ENCODE peak calls at places on chromosomes 6 and 20, in six cellular contexts. H is IMR-90, O is H1, R is neuronal stem cell, Y is mesenchymal stem cell, I is trophoblast cell. C is an unnamed sample.

GRCh38 chr6:83613378-83613777 is 95.5 kb downstream of the SNAP91 start:
- DNase-seq in H (no peak), O (no peak), R (no peak), Y (peak), I (no peak), C (no peak)

GRCh38 chr6:105546748-105547147 is 143.9 kb upstream of the PREP start:
- DNase-seq in H (no peak), O (no peak), R (no peak), Y (no peak), I (no peak), C (no peak)

GRCh38 chr6:44111434-44112417 is 15.5 kb downstream of the MRPL14 start:
- DNase-seq in H (no peak), O (no peak), R (no peak), Y (no peak), I (no peak), C (no peak)

GRCh38 chr6:43773050-43773956 is 3.3 kb downstream of the VEGFA start:
- DNase-seq in H (peak), O (peak), R (no peak), Y (peak), I (peak), C (peak)

GRCh38 chr6:74733830-74734591 is 471.8 kb downstream of the COL12A1 start:
- DNase-seq in H (no peak), O (no peak), R (no peak), Y (peak), I (no peak), C (no peak)

GRCh38 chr20:23391707-23392310 is 29.5 kb downstream of the NAPB start:
- DNase-seq in H (no peak), O (no peak), R (no peak), Y (no peak), I (no peak), C (no peak)

GRCh38 chr20:18404172-18404571 is 62.7 kb downstream of the DZANK1 start:
- DNase-seq in H (no peak), O (no peak), R (no peak), Y (no peak), I (no peak), C (no peak)

GRCh38 chr20:23023621-23024187 is 11.4 kb upstream of the SSTR4 start:
- DNase-seq in H (no peak), O (peak), R (no peak), Y (no peak), I (no peak), C (peak)

GRCh38 chr20:53582574-53583351 is 10.9 kb downstream of the ZNF217 start:
- DNase-seq in H (peak), O (no peak), R (no peak), Y (peak), I (peak), C (no peak)

GRCh38 chr6:56595490-56596122 is 47.1 kb downstream of the DST start:
- DNase-seq in H (peak), O (peak), R (peak), Y (peak), I (peak), C (peak)

GRCh38 chr20:53654932-53655674 is 61.5 kb upstream of the ZNF217 start:
- DNase-seq in H (no peak), O (no peak), R (no peak), Y (peak), I (peak), C (no peak)

GRCh38 chr20:44572551-44573500 is 9.6 kb upstream of the PKIG start:
- DNase-seq in H (peak), O (no peak), R (no peak), Y (peak), I (peak), C (no peak)

GRCh38 chr6:135243871-135244796 is 63.0 kb downstream of the MYB start:
- DNase-seq in H (no peak), O (no peak), R (no peak), Y (no peak), I (peak), C (no peak)

GRCh38 chr20:53739799-53740785 is 146.5 kb upstream of the ZNF217 start:
- DNase-seq in H (peak), O (no peak), R (no peak), Y (peak), I (no peak), C (no peak)

GRCh38 chr6:150755042-150755441 is 110.5 kb upstream of the MTHFD1L start:
- DNase-seq in H (no peak), O (no peak), R (no peak), Y (no peak), I (no peak), C (no peak)

GRCh38 chr6:109867970-109868358 is 110.1 kb upstream of the GPR6 start:
- DNase-seq in H (no peak), O (no peak), R (no peak), Y (peak), I (no peak), C (no peak)

GRCh38 chr6:66825539-66825938 is 1118.5 kb upstream of the EYS start:
- DNase-seq in H (no peak), O (no peak), R (no peak), Y (no peak), I (no peak), C (no peak)

GRCh38 chr20:59585714-59586404 is 18.5 kb upstream of the PHACTR3 start:
- DNase-seq in H (no peak), O (no peak), R (no peak), Y (no peak), I (no peak), C (no peak)

GRCh38 chr20:34704177-34705007 is at the start of gene TP53INP2:
- DNase-seq in H (peak), O (peak), R (peak), Y (peak), I (peak), C (peak)

GRCh38 chr6:120805267-120805666 is 529.0 kb downstream of the TBC1D32 start:
- DNase-seq in H (no peak), O (no peak), R (no peak), Y (peak), I (no peak), C (no peak)

GRCh38 chr6:131999545-132000146 is 48.5 kb upstream of the CCN2 start:
- DNase-seq in H (no peak), O (no peak), R (no peak), Y (no peak), I (no peak), C (no peak)

GRCh38 chr20:38730989-38731737 is 6.9 kb downstream of the SLC32A1 start:
- DNase-seq in H (peak), O (peak), R (peak), Y (peak), I (peak), C (peak)

GRCh38 chr20:37593710-37594109 is 66.0 kb upstream of the BLCAP start:
- DNase-seq in H (no peak), O (no peak), R (no peak), Y (no peak), I (no peak), C (no peak)

GRCh38 chr20:1524004-1524403 is 32.8 kb upstream of the SIRPB2 start:
- DNase-seq in H (no peak), O (no peak), R (no peak), Y (no peak), I (no peak), C (no peak)

GRCh38 chr20:8215516-8215915 is 83.5 kb downstream of the PLCB1 start:
- DNase-seq in H (peak), O (no peak), R (no peak), Y (peak), I (no peak), C (no peak)

GRCh38 chr20:44073675-44074071 is 113.3 kb downstream of the JPH2 start:
- DNase-seq in H (no peak), O (peak), R (no peak), Y (no peak), I (no peak), C (no peak)

GRCh38 chr6:130075879-130076278 is 57.5 kb downstream of the L3MBTL3 start:
- DNase-seq in H (peak), O (no peak), R (no peak), Y (peak), I (no peak), C (no peak)

GRCh38 chr6:84588697-84589080 is 175.7 kb downstream of the TBX18 start:
- DNase-seq in H (no peak), O (no peak), R (no peak), Y (no peak), I (no peak), C (no peak)

GRCh38 chr6:121748376-121748775 is 312.9 kb downstream of the GJA1 start:
- DNase-seq in H (peak), O (no peak), R (no peak), Y (peak), I (no peak), C (no peak)

GRCh38 chr6:119586250-119586882 is 236.8 kb upstream of the MAN1A1 start:
- DNase-seq in H (no peak), O (no peak), R (no peak), Y (no peak), I (no peak), C (no peak)

GRCh38 chr6:119581220-119581619 is 231.7 kb upstream of the MAN1A1 start:
- DNase-seq in H (no peak), O (no peak), R (no peak), Y (no peak), I (no peak), C (no peak)

GRCh38 chr6:119587537-119587936 is 238.0 kb upstream of the MAN1A1 start:
- DNase-seq in H (peak), O (no peak), R (no peak), Y (peak), I (peak), C (no peak)

GRCh38 chr6:119590066-119590465 is 240.5 kb upstream of the MAN1A1 start:
- DNase-seq in H (no peak), O (no peak), R (no peak), Y (no peak), I (no peak), C (no peak)

DNA sequence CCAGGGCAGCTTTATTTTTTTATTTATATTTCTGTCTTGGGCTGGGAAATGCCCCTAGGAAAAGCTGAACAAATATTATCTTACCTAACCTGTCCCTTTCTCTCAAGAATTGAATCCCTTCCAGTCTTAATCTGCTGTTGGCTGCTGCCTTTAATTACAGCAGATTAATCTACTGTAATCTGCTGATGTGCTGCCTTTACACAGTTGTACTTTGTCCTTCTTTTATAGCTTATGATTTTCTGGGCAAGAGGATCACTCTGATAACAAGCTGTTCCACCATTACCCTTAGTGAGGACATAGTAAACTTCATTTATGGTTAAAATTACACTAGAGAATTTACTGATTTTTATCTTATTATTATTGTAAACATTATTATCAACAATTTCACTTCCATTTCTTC is 234.5 kb upstream of the MAN1A1 start:
- DNase-seq in H (no peak), O (no peak), R (no peak), Y (no peak), I (no peak), C (no peak)
- H3K14ac ChIP-seq in H (no peak), O (no peak), R (no peak), Y (no peak), I (no peak), C (no peak)

GRCh38 chr6:29964553-29964903 is 22.2 kb downstream of the HLA-A start:
- DNase-seq in H (no peak), O (no peak), R (no peak), Y (no peak), I (no peak), C (no peak)
- H3K4ac ChIP-seq in H (peak), O (no peak), R (no peak), Y (peak), I (no peak), C (no peak)

GRCh38 chr6:156021746-156022396 is 566.2 kb upstream of the NOX3 start:
- DNase-seq in H (peak), O (no peak), R (no peak), Y (peak), I (no peak), C (no peak)

GRCh38 chr6:156016186-156016976 is 560.7 kb upstream of the NOX3 start:
- DNase-seq in H (peak), O (no peak), R (no peak), Y (peak), I (no peak), C (no peak)

GRCh38 chr6:156013155-156013554 is 557.5 kb upstream of the NOX3 start:
- DNase-seq in H (no peak), O (no peak), R (no peak), Y (no peak), I (no peak), C (no peak)

GRCh38 chr6:156017838-156018237 is 562.2 kb upstream of the NOX3 start:
- DNase-seq in H (peak), O (no peak), R (no peak), Y (peak), I (no peak), C (no peak)
- H3K14ac ChIP-seq in H (no peak), O (no peak), R (no peak), Y (no peak), I (no peak), C (no peak)

DNA sequence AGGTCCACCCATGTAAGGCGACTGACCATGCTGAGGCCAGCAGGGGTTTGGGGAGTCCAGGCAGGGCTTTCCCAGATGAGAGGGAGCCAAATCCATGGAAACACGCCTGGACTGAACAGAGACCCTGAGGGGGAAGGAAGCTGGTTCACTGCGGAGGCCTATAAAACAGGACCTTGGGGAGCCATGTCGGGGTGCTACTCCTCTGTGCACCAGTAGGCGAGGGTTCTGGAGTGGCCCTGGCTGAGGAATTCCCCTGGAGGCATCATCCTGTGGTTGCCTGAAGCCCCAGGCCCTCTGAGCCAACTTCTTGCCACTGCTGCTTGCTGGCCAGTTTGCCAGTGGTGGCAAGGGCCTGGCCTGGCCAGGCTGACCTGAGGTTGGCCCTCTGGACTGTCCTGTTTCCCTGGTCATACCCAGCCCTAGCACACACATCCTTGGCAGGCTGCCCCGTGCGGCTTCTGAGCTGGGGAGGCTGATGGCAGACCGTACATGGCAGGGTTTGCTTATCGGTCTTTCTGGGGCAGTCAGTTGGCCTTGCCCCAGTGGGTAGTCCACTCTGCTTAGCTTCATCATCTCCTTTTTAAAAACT is 2.2 kb upstream of the LRRN4 start:
- DNase-seq in H (no peak), O (peak), R (no peak), Y (peak), I (no peak), C (no peak)
- H3K4ac ChIP-seq in H (no peak), O (no peak), R (no peak), Y (no peak), I (no peak), C (no peak)

GRCh38 chr6:27031302-27031701 is 216.2 kb upstream of the PRSS16 start:
- DNase-seq in H (peak), O (no peak), R (no peak), Y (no peak), I (no peak), C (no peak)
- H3K14ac ChIP-seq in H (no peak), O (no peak), R (no peak), Y (no peak), I (no peak), C (no peak)

DNA sequence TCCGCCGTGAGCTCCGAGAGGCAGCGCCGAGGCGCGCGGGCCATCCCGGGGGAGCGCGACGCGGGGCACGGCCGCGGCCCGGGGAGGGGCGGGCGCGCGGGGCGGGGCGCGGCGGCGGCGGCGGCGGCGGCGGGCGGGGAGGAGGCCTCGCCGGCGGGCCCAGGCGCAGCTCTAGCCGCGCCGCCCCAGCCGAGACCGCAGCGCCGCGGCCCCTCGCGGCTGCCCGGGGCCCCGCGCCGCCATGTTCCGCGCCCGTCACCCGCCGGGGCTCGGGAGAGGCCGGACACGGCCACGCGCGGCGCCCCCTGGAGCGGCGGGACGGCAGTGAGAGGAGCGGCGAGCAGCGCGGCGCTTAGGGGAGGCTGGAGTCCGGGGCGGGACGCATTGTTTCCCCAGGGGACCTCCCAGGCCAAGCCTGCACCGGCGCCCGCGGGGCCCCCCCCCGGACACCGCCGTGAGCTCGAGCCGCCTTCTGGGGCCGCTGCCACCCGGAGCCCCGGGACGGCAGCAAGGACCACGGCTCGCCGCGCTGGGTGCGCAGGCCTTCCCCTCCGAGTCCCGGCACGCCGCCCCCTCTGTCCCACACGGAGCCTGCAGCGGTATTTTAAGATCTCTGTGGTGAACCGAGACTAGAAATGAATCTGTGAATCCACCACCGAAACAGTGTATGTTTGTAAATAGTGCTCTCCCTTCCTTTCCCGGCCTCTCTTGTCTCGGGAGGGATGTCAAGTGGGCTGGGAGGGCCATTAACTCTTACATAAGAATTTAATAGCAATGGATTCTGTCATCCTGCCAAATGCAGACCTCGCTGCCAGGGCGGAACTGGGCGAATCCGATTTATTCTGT is at the start of gene KIF13A:
- DNase-seq in H (peak), O (peak), R (peak), Y (peak), I (peak), C (peak)
- H3K4ac ChIP-seq in H (peak), O (peak), R (no peak), Y (peak), I (peak), C (no peak)

DNA sequence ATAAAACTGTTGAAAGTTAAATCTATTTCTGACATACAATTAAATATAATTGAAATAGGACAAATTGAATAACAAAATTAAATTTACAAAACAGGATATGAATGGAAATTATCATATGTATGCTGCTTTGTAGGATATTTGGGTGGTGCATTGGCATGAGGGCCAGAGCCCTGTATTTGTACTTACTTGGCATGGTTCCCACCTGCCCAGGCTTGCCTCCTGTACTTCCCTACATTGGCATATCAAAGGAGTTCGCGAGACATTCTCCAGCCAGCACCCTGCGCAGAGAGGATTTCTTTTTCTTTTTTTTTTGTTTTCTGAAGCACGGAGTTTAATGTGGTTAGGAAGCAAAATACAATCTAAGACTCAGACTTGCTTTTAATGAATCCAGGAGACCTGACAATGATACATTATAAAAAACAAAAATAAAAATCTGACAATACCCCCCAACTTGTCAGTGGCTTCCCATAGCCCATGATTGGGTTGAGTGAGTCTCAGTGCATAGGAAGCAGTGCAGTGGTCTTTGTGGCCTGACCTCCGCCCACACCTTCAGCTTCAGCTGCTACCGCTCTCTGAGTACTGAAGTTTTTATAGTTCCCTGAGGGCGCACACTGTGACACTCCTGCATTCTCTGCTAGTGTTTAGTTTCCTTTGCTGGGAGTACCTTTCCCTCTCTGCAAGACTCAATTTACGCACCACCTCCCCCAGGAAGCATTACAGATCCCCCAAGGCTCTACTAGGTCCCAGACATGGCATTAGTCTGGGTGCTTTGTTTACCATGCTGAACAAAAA is 440.8 kb downstream of the UTRN start:
- DNase-seq in H (no peak), O (no peak), R (no peak), Y (no peak), I (no peak), C (no peak)
- H3K14ac ChIP-seq in H (no peak), O (no peak), R (no peak), Y (no peak), I (no peak), C (peak)